ENCODE peak calls at places on chromosomes 6 and 20, in nine cellular contexts. One of them, this sample, is unnamed.

GRCh38 chr6:137738197-137738596 is 128.9 kb upstream of the TNFAIP3 start:
- DNase-seq in tibial artery: no peak
- DNase-seq in neural crest cell: no peak
- DNase-seq in astrocyte of the cerebellum: peak
- DNase-seq in thoracic aorta: no peak
- DNase-seq in WTC11: no peak
- DNase-seq in GM13976: no peak
- DNase-seq in AG09319: no peak
- DNase-seq in epithelial cell of esophagus: peak
- DNase-seq in this sample: no peak

GRCh38 chr20:258963-259362 is 1.4 kb downstream of the DEFB132 start:
- DNase-seq in tibial artery: no peak
- DNase-seq in neural crest cell: no peak
- DNase-seq in astrocyte of the cerebellum: no peak
- DNase-seq in thoracic aorta: no peak
- DNase-seq in WTC11: no peak
- DNase-seq in GM13976: no peak
- DNase-seq in AG09319: no peak
- DNase-seq in epithelial cell of esophagus: peak
- DNase-seq in this sample: no peak

GRCh38 chr6:136968831-136969230 is 46.7 kb downstream of the SLC35D3 start:
- DNase-seq in tibial artery: no peak
- DNase-seq in neural crest cell: no peak
- DNase-seq in astrocyte of the cerebellum: no peak
- DNase-seq in thoracic aorta: no peak
- DNase-seq in WTC11: no peak
- DNase-seq in GM13976: no peak
- DNase-seq in AG09319: no peak
- DNase-seq in epithelial cell of esophagus: no peak
- DNase-seq in this sample: no peak

GRCh38 chr6:75363304-75363703 is 78.7 kb upstream of the TMEM30A start:
- DNase-seq in tibial artery: no peak
- DNase-seq in neural crest cell: no peak
- DNase-seq in astrocyte of the cerebellum: no peak
- DNase-seq in thoracic aorta: no peak
- DNase-seq in WTC11: no peak
- DNase-seq in GM13976: no peak
- DNase-seq in AG09319: no peak
- DNase-seq in epithelial cell of esophagus: peak
- DNase-seq in this sample: no peak

GRCh38 chr6:34556031-34556471 is at the start of gene SPDEF:
- DNase-seq in tibial artery: no peak
- DNase-seq in neural crest cell: no peak
- DNase-seq in astrocyte of the cerebellum: no peak
- DNase-seq in thoracic aorta: no peak
- DNase-seq in WTC11: no peak
- DNase-seq in GM13976: no peak
- DNase-seq in AG09319: no peak
- DNase-seq in epithelial cell of esophagus: peak
- DNase-seq in this sample: no peak

GRCh38 chr6:63351995-63352586 is 32.3 kb upstream of the LGSN start:
- DNase-seq in tibial artery: no peak
- DNase-seq in neural crest cell: no peak
- DNase-seq in astrocyte of the cerebellum: peak
- DNase-seq in thoracic aorta: no peak
- DNase-seq in WTC11: no peak
- DNase-seq in GM13976: peak
- DNase-seq in AG09319: peak
- DNase-seq in epithelial cell of esophagus: peak
- DNase-seq in this sample: no peak

GRCh38 chr6:73369563-73369962 is at the start of gene OOEP:
- DNase-seq in tibial artery: no peak
- DNase-seq in neural crest cell: no peak
- DNase-seq in astrocyte of the cerebellum: no peak
- DNase-seq in thoracic aorta: no peak
- DNase-seq in WTC11: no peak
- DNase-seq in GM13976: no peak
- DNase-seq in AG09319: no peak
- DNase-seq in epithelial cell of esophagus: no peak
- DNase-seq in this sample: no peak

GRCh38 chr6:100892693-100893092 is 11.6 kb upstream of the ASCC3 start:
- DNase-seq in tibial artery: no peak
- DNase-seq in neural crest cell: no peak
- DNase-seq in astrocyte of the cerebellum: no peak
- DNase-seq in thoracic aorta: no peak
- DNase-seq in WTC11: peak
- DNase-seq in GM13976: no peak
- DNase-seq in AG09319: no peak
- DNase-seq in epithelial cell of esophagus: no peak
- DNase-seq in this sample: no peak

GRCh38 chr6:149919834-149920225 is 3.1 kb downstream of the RAET1G start:
- DNase-seq in tibial artery: no peak
- DNase-seq in neural crest cell: no peak
- DNase-seq in astrocyte of the cerebellum: no peak
- DNase-seq in thoracic aorta: no peak
- DNase-seq in WTC11: no peak
- DNase-seq in GM13976: no peak
- DNase-seq in AG09319: no peak
- DNase-seq in epithelial cell of esophagus: no peak
- DNase-seq in this sample: no peak

GRCh38 chr6:79070206-79070825 is 7.7 kb downstream of the PHIP start:
- DNase-seq in tibial artery: no peak
- DNase-seq in neural crest cell: no peak
- DNase-seq in astrocyte of the cerebellum: no peak
- DNase-seq in thoracic aorta: no peak
- DNase-seq in WTC11: no peak
- DNase-seq in GM13976: peak
- DNase-seq in AG09319: no peak
- DNase-seq in epithelial cell of esophagus: no peak
- DNase-seq in this sample: no peak

GRCh38 chr6:99993146-99993532 is 884 bp downstream of the MCHR2 start:
- DNase-seq in tibial artery: no peak
- DNase-seq in neural crest cell: no peak
- DNase-seq in astrocyte of the cerebellum: no peak
- DNase-seq in thoracic aorta: no peak
- DNase-seq in WTC11: no peak
- DNase-seq in GM13976: no peak
- DNase-seq in AG09319: no peak
- DNase-seq in epithelial cell of esophagus: no peak
- DNase-seq in this sample: no peak

DNA sequence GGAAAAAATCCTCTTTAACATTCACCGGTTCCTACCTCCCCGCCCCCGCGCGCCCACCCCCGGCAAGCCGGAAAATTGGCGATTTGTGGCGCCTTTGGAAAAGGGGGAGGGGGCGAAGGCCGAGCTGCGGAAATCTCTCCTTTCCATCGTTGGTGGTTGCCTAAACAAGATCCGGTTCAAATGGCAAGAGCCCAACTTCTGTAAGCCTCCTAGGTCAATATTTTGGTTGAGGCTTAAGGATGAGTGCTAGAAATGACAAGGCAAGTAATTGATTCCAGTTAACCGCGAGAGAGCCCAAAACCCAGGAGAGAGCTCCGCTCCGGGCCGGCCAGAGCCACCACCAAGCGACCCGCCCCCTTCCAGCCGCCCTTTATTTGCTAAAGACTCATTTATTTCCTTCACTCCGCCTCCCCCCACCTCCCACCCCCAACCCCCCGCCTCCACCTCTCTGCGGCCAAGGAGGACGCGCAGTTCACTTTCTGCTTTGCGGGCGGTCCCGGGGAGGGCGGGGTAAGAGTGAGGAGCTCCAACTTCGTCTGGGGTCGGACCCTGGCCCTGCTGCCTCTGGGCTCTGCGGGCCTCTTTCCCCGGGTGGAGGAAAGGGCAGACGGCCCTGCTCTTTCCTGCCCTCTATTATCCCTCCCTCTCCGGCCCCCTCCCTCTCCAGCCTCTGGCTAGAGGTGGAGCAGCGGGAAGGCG is 838 bp upstream of the NKX2-2 start:
- DNase-seq in tibial artery: no peak
- DNase-seq in neural crest cell: no peak
- DNase-seq in astrocyte of the cerebellum: no peak
- DNase-seq in thoracic aorta: no peak
- DNase-seq in WTC11: peak
- DNase-seq in GM13976: peak
- DNase-seq in AG09319: no peak
- DNase-seq in epithelial cell of esophagus: no peak
- DNase-seq in this sample: peak
- TF ChIP-seq CTCF in tibial artery: no peak
- TF ChIP-seq CTCF in neural crest cell: no peak
- TF ChIP-seq CTCF in astrocyte of the cerebellum: no peak
- TF ChIP-seq CTCF in thoracic aorta: no peak
- TF ChIP-seq CTCF in WTC11: no peak
- TF ChIP-seq CTCF in GM13976: no peak
- TF ChIP-seq CTCF in AG09319: no peak
- TF ChIP-seq CTCF in epithelial cell of esophagus: no peak
- TF ChIP-seq CTCF in this sample: no peak

GRCh38 chr6:41724638-41725501 is 10.5 kb downstream of the TFEB start:
- DNase-seq in tibial artery: no peak
- DNase-seq in neural crest cell: no peak
- DNase-seq in astrocyte of the cerebellum: no peak
- DNase-seq in thoracic aorta: no peak
- DNase-seq in WTC11: no peak
- DNase-seq in GM13976: no peak
- DNase-seq in AG09319: no peak
- DNase-seq in epithelial cell of esophagus: no peak
- DNase-seq in this sample: no peak

GRCh38 chr6:41721396-41721795 is 14.0 kb downstream of the TFEB start:
- DNase-seq in tibial artery: no peak
- DNase-seq in neural crest cell: no peak
- DNase-seq in astrocyte of the cerebellum: no peak
- DNase-seq in thoracic aorta: no peak
- DNase-seq in WTC11: no peak
- DNase-seq in GM13976: no peak
- DNase-seq in AG09319: no peak
- DNase-seq in epithelial cell of esophagus: no peak
- DNase-seq in this sample: no peak

GRCh38 chr6:41720783-41721182 is 14.6 kb downstream of the TFEB start:
- DNase-seq in tibial artery: no peak
- DNase-seq in neural crest cell: no peak
- DNase-seq in astrocyte of the cerebellum: no peak
- DNase-seq in thoracic aorta: no peak
- DNase-seq in WTC11: no peak
- DNase-seq in GM13976: no peak
- DNase-seq in AG09319: no peak
- DNase-seq in epithelial cell of esophagus: no peak
- DNase-seq in this sample: no peak

GRCh38 chr6:41723936-41724637 is 11.3 kb downstream of the TFEB start:
- DNase-seq in tibial artery: no peak
- DNase-seq in neural crest cell: no peak
- DNase-seq in astrocyte of the cerebellum: no peak
- DNase-seq in thoracic aorta: no peak
- DNase-seq in WTC11: no peak
- DNase-seq in GM13976: no peak
- DNase-seq in AG09319: no peak
- DNase-seq in epithelial cell of esophagus: no peak
- DNase-seq in this sample: no peak

DNA sequence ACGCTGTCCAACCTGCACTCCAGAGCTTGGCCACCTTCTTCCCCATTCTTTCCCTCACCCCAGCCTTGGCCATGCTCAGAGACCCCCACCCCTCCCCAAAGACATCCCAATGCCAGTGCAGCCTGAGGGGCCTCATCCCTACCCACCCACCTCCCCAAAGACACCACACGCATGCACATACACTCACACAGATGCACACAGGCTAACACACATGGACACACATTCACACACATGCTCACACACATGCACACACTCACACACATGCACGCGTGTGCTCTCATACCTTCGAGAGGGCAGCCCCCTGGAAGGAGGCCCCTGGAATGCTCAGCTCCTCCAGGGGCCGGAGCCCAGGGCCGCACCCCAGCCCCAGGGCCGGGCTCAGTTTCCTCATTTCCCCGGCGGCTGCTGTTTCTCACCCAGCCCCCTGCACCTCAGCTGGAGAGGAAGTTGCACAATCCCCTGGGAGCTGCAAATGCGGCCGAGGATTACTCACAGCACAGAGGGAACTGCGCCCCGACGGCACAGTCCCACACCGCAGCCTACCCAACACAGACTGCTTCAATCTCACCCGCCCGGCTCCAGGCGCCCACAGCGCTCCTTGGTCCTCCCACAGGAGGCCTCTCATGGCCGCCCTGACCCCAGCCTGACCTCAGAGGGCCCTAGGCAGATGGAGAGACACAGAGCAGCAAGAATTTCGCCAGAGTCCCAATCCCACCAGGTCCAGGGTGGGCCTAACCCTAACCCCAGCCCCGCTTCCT is 12.1 kb downstream of the TFEB start:
- DNase-seq in tibial artery: peak
- DNase-seq in neural crest cell: no peak
- DNase-seq in astrocyte of the cerebellum: no peak
- DNase-seq in thoracic aorta: peak
- DNase-seq in WTC11: peak
- DNase-seq in GM13976: peak
- DNase-seq in AG09319: peak
- DNase-seq in epithelial cell of esophagus: peak
- DNase-seq in this sample: peak
- TF ChIP-seq CTCF in tibial artery: peak
- TF ChIP-seq CTCF in neural crest cell: no peak
- TF ChIP-seq CTCF in astrocyte of the cerebellum: no peak
- TF ChIP-seq CTCF in thoracic aorta: peak
- TF ChIP-seq CTCF in WTC11: no peak
- TF ChIP-seq CTCF in GM13976: no peak
- TF ChIP-seq CTCF in AG09319: no peak
- TF ChIP-seq CTCF in epithelial cell of esophagus: peak
- TF ChIP-seq CTCF in this sample: no peak

DNA sequence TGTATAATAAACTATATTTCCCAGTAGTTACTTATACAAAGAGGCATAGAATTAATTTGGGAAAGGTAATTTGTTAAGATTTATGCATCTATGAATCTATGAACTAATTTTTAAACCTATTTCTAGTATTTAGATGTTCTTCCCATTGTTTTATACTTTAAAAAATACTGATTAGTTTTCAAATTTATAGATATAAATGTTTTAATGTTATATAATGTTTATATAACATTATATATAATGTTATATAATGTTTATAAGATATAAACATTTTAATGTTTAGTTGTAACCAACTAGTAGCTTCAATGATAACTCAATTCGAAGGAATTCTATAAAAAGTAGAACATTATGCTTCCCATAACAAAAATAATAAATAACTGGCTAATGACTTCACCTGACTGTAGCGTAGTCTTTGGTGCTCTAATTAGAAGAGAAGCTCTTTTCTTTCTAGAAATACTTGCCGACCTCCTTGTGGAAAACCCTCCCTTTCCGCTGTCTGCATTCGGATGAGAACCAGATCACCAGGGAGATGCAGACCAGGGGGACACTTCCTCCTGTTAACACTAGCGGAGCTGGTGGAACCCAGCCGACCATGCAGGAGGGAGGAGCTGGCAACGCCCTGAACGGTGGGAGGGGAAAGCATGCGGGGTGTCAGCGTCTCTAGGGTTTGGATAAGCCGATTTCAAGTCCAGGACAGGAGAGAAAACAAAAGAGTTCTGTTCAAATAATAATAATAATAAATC is 158.4 kb downstream of the OR2B2 start:
- DNase-seq in tibial artery: peak
- DNase-seq in neural crest cell: peak
- DNase-seq in astrocyte of the cerebellum: peak
- DNase-seq in thoracic aorta: no peak
- DNase-seq in WTC11: peak
- DNase-seq in GM13976: peak
- DNase-seq in AG09319: no peak
- DNase-seq in epithelial cell of esophagus: peak
- DNase-seq in this sample: peak
- TF ChIP-seq CTCF in tibial artery: no peak
- TF ChIP-seq CTCF in neural crest cell: peak
- TF ChIP-seq CTCF in astrocyte of the cerebellum: peak
- TF ChIP-seq CTCF in thoracic aorta: no peak
- TF ChIP-seq CTCF in WTC11: no peak
- TF ChIP-seq CTCF in GM13976: no peak
- TF ChIP-seq CTCF in AG09319: no peak
- TF ChIP-seq CTCF in epithelial cell of esophagus: peak
- TF ChIP-seq CTCF in this sample: no peak

GRCh38 chr6:127539292-127539691 is 20.2 kb upstream of the MTCL3 start:
- DNase-seq in tibial artery: no peak
- DNase-seq in neural crest cell: no peak
- DNase-seq in astrocyte of the cerebellum: no peak
- DNase-seq in thoracic aorta: no peak
- DNase-seq in WTC11: no peak
- DNase-seq in GM13976: peak
- DNase-seq in AG09319: no peak
- DNase-seq in epithelial cell of esophagus: peak
- DNase-seq in this sample: no peak
- TF ChIP-seq CTCF in tibial artery: peak
- TF ChIP-seq CTCF in neural crest cell: peak
- TF ChIP-seq CTCF in astrocyte of the cerebellum: peak
- TF ChIP-seq CTCF in thoracic aorta: peak
- TF ChIP-seq CTCF in WTC11: no peak
- TF ChIP-seq CTCF in GM13976: peak
- TF ChIP-seq CTCF in AG09319: peak
- TF ChIP-seq CTCF in epithelial cell of esophagus: peak
- TF ChIP-seq CTCF in this sample: no peak